ENCODE peak calls at places on chromosomes 5 and 9, in seven cellular contexts. One of them, this sample, is unnamed.

GRCh38 chr9:109274768-109275596 is 45.9 kb downstream of the EPB41L4B start:
- DNase-seq in activated B cell treated with CpG ODN at 0.5 μM for 24 hours: no peak
- DNase-seq in cardiac muscle cell: peak
- DNase-seq in osteoblast: no peak
- DNase-seq in stimulated activated CD8-positive, alpha-beta memory T cell treated with anti-CD3 and anti-CD28 coated beads, Interleukin-7, amount 100 ng/mL, for 1 hour: no peak
- DNase-seq in activated CD4-positive, alpha-beta T cell treated with anti-CD3 and anti-CD28 coated beads for 48 hours: no peak
- DNase-seq in ELF-1: no peak
- DNase-seq in this sample: no peak

GRCh38 chr5:71693828-71694427 is 25.1 kb upstream of the CARTPT start:
- DNase-seq in osteoblast: no peak
- DNase-seq in activated CD4-positive, alpha-beta T cell treated with anti-CD3 and anti-CD28 coated beads for 48 hours: no peak
- DNase-seq in stimulated activated CD8-positive, alpha-beta memory T cell treated with anti-CD3 and anti-CD28 coated beads, Interleukin-7, amount 100 ng/mL, for 1 hour: no peak
- DNase-seq in ELF-1: peak
- DNase-seq in cardiac muscle cell: peak
- DNase-seq in activated B cell treated with CpG ODN at 0.5 μM for 24 hours: no peak
- DNase-seq in this sample: no peak

GRCh38 chr5:116084231-116084630 is 594 bp upstream of the COMMD10 start:
- DNase-seq in stimulated activated CD8-positive, alpha-beta memory T cell treated with anti-CD3 and anti-CD28 coated beads, Interleukin-7, amount 100 ng/mL, for 1 hour: no peak
- DNase-seq in cardiac muscle cell: peak
- DNase-seq in osteoblast: peak
- DNase-seq in activated B cell treated with CpG ODN at 0.5 μM for 24 hours: no peak
- DNase-seq in activated CD4-positive, alpha-beta T cell treated with anti-CD3 and anti-CD28 coated beads for 48 hours: peak
- DNase-seq in ELF-1: peak
- DNase-seq in this sample: no peak

GRCh38 chr5:178940569-178941360 is at the start of gene ZNF454:
- DNase-seq in osteoblast: peak
- DNase-seq in ELF-1: peak
- DNase-seq in stimulated activated CD8-positive, alpha-beta memory T cell treated with anti-CD3 and anti-CD28 coated beads, Interleukin-7, amount 100 ng/mL, for 1 hour: no peak
- DNase-seq in activated B cell treated with CpG ODN at 0.5 μM for 24 hours: no peak
- DNase-seq in cardiac muscle cell: peak
- DNase-seq in activated CD4-positive, alpha-beta T cell treated with anti-CD3 and anti-CD28 coated beads for 48 hours: no peak
- DNase-seq in this sample: no peak

GRCh38 chr9:114001794-114002261 is 76.3 kb downstream of the AMBP start:
- DNase-seq in stimulated activated CD8-positive, alpha-beta memory T cell treated with anti-CD3 and anti-CD28 coated beads, Interleukin-7, amount 100 ng/mL, for 1 hour: no peak
- DNase-seq in cardiac muscle cell: no peak
- DNase-seq in activated CD4-positive, alpha-beta T cell treated with anti-CD3 and anti-CD28 coated beads for 48 hours: no peak
- DNase-seq in osteoblast: peak
- DNase-seq in activated B cell treated with CpG ODN at 0.5 μM for 24 hours: peak
- DNase-seq in ELF-1: no peak
- DNase-seq in this sample: no peak

GRCh38 chr5:138972836-138973235 is 97.7 kb upstream of the LRRTM2 start:
- DNase-seq in ELF-1: no peak
- DNase-seq in activated CD4-positive, alpha-beta T cell treated with anti-CD3 and anti-CD28 coated beads for 48 hours: no peak
- DNase-seq in stimulated activated CD8-positive, alpha-beta memory T cell treated with anti-CD3 and anti-CD28 coated beads, Interleukin-7, amount 100 ng/mL, for 1 hour: no peak
- DNase-seq in cardiac muscle cell: no peak
- DNase-seq in osteoblast: no peak
- DNase-seq in activated B cell treated with CpG ODN at 0.5 μM for 24 hours: no peak
- DNase-seq in this sample: no peak

GRCh38 chr9:81595887-81596558 is 93.3 kb downstream of the TLE1 start:
- DNase-seq in osteoblast: peak
- DNase-seq in cardiac muscle cell: no peak
- DNase-seq in activated B cell treated with CpG ODN at 0.5 μM for 24 hours: no peak
- DNase-seq in activated CD4-positive, alpha-beta T cell treated with anti-CD3 and anti-CD28 coated beads for 48 hours: no peak
- DNase-seq in ELF-1: no peak
- DNase-seq in stimulated activated CD8-positive, alpha-beta memory T cell treated with anti-CD3 and anti-CD28 coated beads, Interleukin-7, amount 100 ng/mL, for 1 hour: no peak
- DNase-seq in this sample: no peak

GRCh38 chr5:151615431-151615830 is 24.3 kb upstream of the FAT2 start:
- DNase-seq in ELF-1: no peak
- DNase-seq in activated CD4-positive, alpha-beta T cell treated with anti-CD3 and anti-CD28 coated beads for 48 hours: peak
- DNase-seq in stimulated activated CD8-positive, alpha-beta memory T cell treated with anti-CD3 and anti-CD28 coated beads, Interleukin-7, amount 100 ng/mL, for 1 hour: no peak
- DNase-seq in activated B cell treated with CpG ODN at 0.5 μM for 24 hours: no peak
- DNase-seq in osteoblast: no peak
- DNase-seq in cardiac muscle cell: no peak
- DNase-seq in this sample: no peak

GRCh38 chr9:107274096-107274495 is 9.0 kb upstream of the RAD23B start:
- DNase-seq in cardiac muscle cell: no peak
- DNase-seq in stimulated activated CD8-positive, alpha-beta memory T cell treated with anti-CD3 and anti-CD28 coated beads, Interleukin-7, amount 100 ng/mL, for 1 hour: no peak
- DNase-seq in ELF-1: no peak
- DNase-seq in osteoblast: no peak
- DNase-seq in activated CD4-positive, alpha-beta T cell treated with anti-CD3 and anti-CD28 coated beads for 48 hours: no peak
- DNase-seq in activated B cell treated with CpG ODN at 0.5 μM for 24 hours: no peak
- DNase-seq in this sample: no peak

GRCh38 chr5:73997936-73998335 is 371.9 kb downstream of the ARHGEF28 start:
- DNase-seq in osteoblast: no peak
- DNase-seq in activated CD4-positive, alpha-beta T cell treated with anti-CD3 and anti-CD28 coated beads for 48 hours: no peak
- DNase-seq in activated B cell treated with CpG ODN at 0.5 μM for 24 hours: no peak
- DNase-seq in cardiac muscle cell: no peak
- DNase-seq in ELF-1: no peak
- DNase-seq in stimulated activated CD8-positive, alpha-beta memory T cell treated with anti-CD3 and anti-CD28 coated beads, Interleukin-7, amount 100 ng/mL, for 1 hour: no peak
- DNase-seq in this sample: no peak

GRCh38 chr5:7047862-7048261 is 334.6 kb downstream of the TENT4A start:
- DNase-seq in ELF-1: no peak
- DNase-seq in stimulated activated CD8-positive, alpha-beta memory T cell treated with anti-CD3 and anti-CD28 coated beads, Interleukin-7, amount 100 ng/mL, for 1 hour: no peak
- DNase-seq in cardiac muscle cell: no peak
- DNase-seq in activated B cell treated with CpG ODN at 0.5 μM for 24 hours: no peak
- DNase-seq in osteoblast: no peak
- DNase-seq in activated CD4-positive, alpha-beta T cell treated with anti-CD3 and anti-CD28 coated beads for 48 hours: no peak
- DNase-seq in this sample: no peak

This sample was measured in cortex of kidney.